ENCODE peak calls at places on chromosomes 13 and 19, in six cellular contexts. One of them, this sample, is unnamed.

GRCh38 chr13:20182231-20182846 is 10.4 kb downstream of the GJB2 start:
- DNase-seq in omental fat pad: no peak
- DNase-seq in PC-3: peak; percentile 86
- DNase-seq in posterior cingulate gyrus: peak; percentile 52
- DNase-seq in GM23248: peak; percentile 83
- DNase-seq in stimulated activated naive CD4-positive, alpha-beta T cell: peak; percentile 8
- DNase-seq in this sample: peak; percentile 58

GRCh38 chr19:35344511-35345031 is 3.1 kb upstream of the FFAR1 start:
- DNase-seq in GM23248: no peak
- DNase-seq in omental fat pad: peak; percentile 5
- DNase-seq in stimulated activated naive CD4-positive, alpha-beta T cell: no peak
- DNase-seq in PC-3: no peak
- DNase-seq in posterior cingulate gyrus: peak; percentile 7
- DNase-seq in this sample: no peak

GRCh38 chr13:101700598-101700997 is 248.1 kb downstream of the ITGBL1 start:
- DNase-seq in stimulated activated naive CD4-positive, alpha-beta T cell: no peak
- DNase-seq in PC-3: no peak
- DNase-seq in omental fat pad: no peak
- DNase-seq in posterior cingulate gyrus: no peak
- DNase-seq in GM23248: peak; percentile 45
- DNase-seq in this sample: no peak

GRCh38 chr19:45315304-45315703 is 7.4 kb downstream of the CKM start:
- DNase-seq in GM23248: no peak
- DNase-seq in omental fat pad: no peak
- DNase-seq in posterior cingulate gyrus: no peak
- DNase-seq in PC-3: no peak
- DNase-seq in stimulated activated naive CD4-positive, alpha-beta T cell: no peak
- DNase-seq in this sample: no peak

GRCh38 chr19:20367811-20368294 is 197.7 kb downstream of the ZNF737 start:
- DNase-seq in stimulated activated naive CD4-positive, alpha-beta T cell: no peak
- DNase-seq in GM23248: no peak
- DNase-seq in posterior cingulate gyrus: no peak
- DNase-seq in PC-3: no peak
- DNase-seq in omental fat pad: no peak
- DNase-seq in this sample: no peak

GRCh38 chr19:18996351-18996750 is 37.0 kb downstream of the SUGP2 start:
- DNase-seq in PC-3: no peak
- DNase-seq in GM23248: no peak
- DNase-seq in omental fat pad: no peak
- DNase-seq in posterior cingulate gyrus: no peak
- DNase-seq in stimulated activated naive CD4-positive, alpha-beta T cell: no peak
- DNase-seq in this sample: no peak

GRCh38 chr13:48505597-48506091 is 27.2 kb downstream of the RCBTB2 start:
- DNase-seq in posterior cingulate gyrus: no peak
- DNase-seq in PC-3: no peak
- DNase-seq in stimulated activated naive CD4-positive, alpha-beta T cell: peak; percentile 14
- DNase-seq in GM23248: peak; percentile 19
- DNase-seq in omental fat pad: no peak
- DNase-seq in this sample: peak; percentile 80

GRCh38 chr19:40697007-40697406 is 6.6 kb upstream of the NUMBL start:
- DNase-seq in stimulated activated naive CD4-positive, alpha-beta T cell: no peak
- DNase-seq in omental fat pad: no peak
- DNase-seq in posterior cingulate gyrus: no peak
- DNase-seq in GM23248: no peak
- DNase-seq in PC-3: no peak
- DNase-seq in this sample: no peak

GRCh38 chr13:108573455-108573854 is 56.0 kb upstream of the MYO16 start:
- DNase-seq in stimulated activated naive CD4-positive, alpha-beta T cell: no peak
- DNase-seq in omental fat pad: no peak
- DNase-seq in posterior cingulate gyrus: no peak
- DNase-seq in PC-3: no peak
- DNase-seq in GM23248: no peak
- DNase-seq in this sample: no peak

GRCh38 chr13:51590966-51591627 is 6.8 kb downstream of the WDFY2 start:
- DNase-seq in PC-3: peak; percentile 68
- DNase-seq in stimulated activated naive CD4-positive, alpha-beta T cell: no peak
- DNase-seq in GM23248: peak; percentile 96
- DNase-seq in posterior cingulate gyrus: no peak
- DNase-seq in omental fat pad: no peak
- DNase-seq in this sample: no peak

GRCh38 chr19:16095071-16095571 is 16.6 kb upstream of the RAB8A start:
- DNase-seq in stimulated activated naive CD4-positive, alpha-beta T cell: no peak
- DNase-seq in omental fat pad: no peak
- DNase-seq in GM23248: no peak
- DNase-seq in posterior cingulate gyrus: no peak
- DNase-seq in PC-3: no peak
- DNase-seq in this sample: peak; percentile 64

GRCh38 chr19:30174357-30174645 is 197.9 kb upstream of the ZNF536 start:
- DNase-seq in stimulated activated naive CD4-positive, alpha-beta T cell: no peak
- DNase-seq in omental fat pad: no peak
- DNase-seq in PC-3: no peak
- DNase-seq in posterior cingulate gyrus: no peak
- DNase-seq in GM23248: no peak
- DNase-seq in this sample: no peak

GRCh38 chr19:36488816-36489138 is 584 bp downstream of the ZNF566 start:
- DNase-seq in stimulated activated naive CD4-positive, alpha-beta T cell: no peak
- DNase-seq in omental fat pad: no peak
- DNase-seq in posterior cingulate gyrus: no peak
- DNase-seq in PC-3: peak; percentile 12
- DNase-seq in GM23248: no peak
- DNase-seq in this sample: no peak

GRCh38 chr13:86476656-86477055 is 677.4 kb upstream of the SLITRK6 start:
- DNase-seq in posterior cingulate gyrus: no peak
- DNase-seq in PC-3: no peak
- DNase-seq in stimulated activated naive CD4-positive, alpha-beta T cell: no peak
- DNase-seq in GM23248: no peak
- DNase-seq in omental fat pad: no peak
- DNase-seq in this sample: no peak

GRCh38 chr13:109182777-109183465 is 553.5 kb downstream of the MYO16 start:
- DNase-seq in omental fat pad: no peak
- DNase-seq in GM23248: peak; percentile 28
- DNase-seq in stimulated activated naive CD4-positive, alpha-beta T cell: no peak
- DNase-seq in PC-3: no peak
- DNase-seq in posterior cingulate gyrus: no peak
- DNase-seq in this sample: no peak

GRCh38 chr13:98048263-98048662 is 94.6 kb upstream of the FARP1 start:
- DNase-seq in PC-3: no peak
- DNase-seq in GM23248: no peak
- DNase-seq in posterior cingulate gyrus: no peak
- DNase-seq in stimulated activated naive CD4-positive, alpha-beta T cell: no peak
- DNase-seq in omental fat pad: no peak
- DNase-seq in this sample: no peak

GRCh38 chr13:27960362-27961226 is 8.5 kb downstream of the CDX2 start:
- DNase-seq in PC-3: peak; percentile 78
- DNase-seq in stimulated activated naive CD4-positive, alpha-beta T cell: no peak
- DNase-seq in GM23248: peak; percentile 55
- DNase-seq in posterior cingulate gyrus: peak; percentile 34
- DNase-seq in omental fat pad: no peak
- DNase-seq in this sample: no peak

GRCh38 chr19:44777715-44778347 is at the start of gene CBLC:
- DNase-seq in PC-3: peak; percentile 88
- DNase-seq in omental fat pad: no peak
- DNase-seq in stimulated activated naive CD4-positive, alpha-beta T cell: no peak
- DNase-seq in GM23248: peak; percentile 8
- DNase-seq in posterior cingulate gyrus: no peak
- DNase-seq in this sample: no peak

GRCh38 chr13:27026396-27026795 is 145.2 kb downstream of the USP12 start:
- DNase-seq in PC-3: no peak
- DNase-seq in posterior cingulate gyrus: no peak
- DNase-seq in GM23248: no peak
- DNase-seq in stimulated activated naive CD4-positive, alpha-beta T cell: no peak
- DNase-seq in omental fat pad: no peak
- DNase-seq in this sample: no peak

GRCh38 chr13:45731455-45731854 is 29.3 kb downstream of the CBY2 start:
- DNase-seq in posterior cingulate gyrus: no peak
- DNase-seq in stimulated activated naive CD4-positive, alpha-beta T cell: no peak
- DNase-seq in omental fat pad: no peak
- DNase-seq in PC-3: no peak
- DNase-seq in GM23248: no peak
- DNase-seq in this sample: no peak

GRCh38 chr19:34336781-34337271 is 28.2 kb upstream of the GPI start:
- DNase-seq in omental fat pad: no peak
- DNase-seq in posterior cingulate gyrus: no peak
- DNase-seq in PC-3: peak; percentile 32
- DNase-seq in stimulated activated naive CD4-positive, alpha-beta T cell: no peak
- DNase-seq in GM23248: peak; percentile 70
- DNase-seq in this sample: peak; percentile 15

GRCh38 chr19:55702131-55702627 is 27.2 kb downstream of the EPN1 start:
- DNase-seq in GM23248: no peak
- DNase-seq in stimulated activated naive CD4-positive, alpha-beta T cell: no peak
- DNase-seq in posterior cingulate gyrus: no peak
- DNase-seq in omental fat pad: no peak
- DNase-seq in PC-3: no peak
- DNase-seq in this sample: no peak

GRCh38 chr19:19381007-19381926 is 24.2 kb upstream of the GATAD2A start:
- DNase-seq in GM23248: no peak
- DNase-seq in stimulated activated naive CD4-positive, alpha-beta T cell: no peak
- DNase-seq in omental fat pad: no peak
- DNase-seq in PC-3: peak; percentile 26
- DNase-seq in posterior cingulate gyrus: no peak
- DNase-seq in this sample: no peak

GRCh38 chr13:113655358-113656014 is 2.5 kb downstream of the ATP4B start:
- DNase-seq in posterior cingulate gyrus: no peak
- DNase-seq in GM23248: no peak
- DNase-seq in omental fat pad: no peak
- DNase-seq in PC-3: no peak
- DNase-seq in stimulated activated naive CD4-positive, alpha-beta T cell: no peak
- DNase-seq in this sample: no peak

GRCh38 chr19:33472696-33473624 is 48.6 kb downstream of the PEPD start:
- DNase-seq in GM23248: peak; percentile 98
- DNase-seq in omental fat pad: no peak
- DNase-seq in posterior cingulate gyrus: no peak
- DNase-seq in stimulated activated naive CD4-positive, alpha-beta T cell: no peak
- DNase-seq in PC-3: peak; percentile 85
- DNase-seq in this sample: no peak

GRCh38 chr19:4183967-4184717 is 1.7 kb downstream of the ANKRD24 start:
- DNase-seq in posterior cingulate gyrus: peak; percentile 13
- DNase-seq in stimulated activated naive CD4-positive, alpha-beta T cell: no peak
- DNase-seq in GM23248: peak; percentile 21
- DNase-seq in omental fat pad: no peak
- DNase-seq in PC-3: no peak
- DNase-seq in this sample: no peak

GRCh38 chr19:55516878-55517620 is 19.9 kb downstream of the SBK2 start:
- DNase-seq in omental fat pad: peak; percentile 82
- DNase-seq in PC-3: peak; percentile 97
- DNase-seq in stimulated activated naive CD4-positive, alpha-beta T cell: peak; percentile 83
- DNase-seq in GM23248: peak; percentile 94
- DNase-seq in posterior cingulate gyrus: peak; percentile 95
- DNase-seq in this sample: peak; percentile 88

GRCh38 chr13:113305208-113305607 is 8.2 kb downstream of the LAMP1 start:
- DNase-seq in posterior cingulate gyrus: no peak
- DNase-seq in omental fat pad: no peak
- DNase-seq in PC-3: no peak
- DNase-seq in GM23248: peak; percentile 77
- DNase-seq in stimulated activated naive CD4-positive, alpha-beta T cell: no peak
- DNase-seq in this sample: no peak

GRCh38 chr13:76791290-76791664 is 94.9 kb downstream of the KCTD12 start:
- DNase-seq in omental fat pad: no peak
- DNase-seq in PC-3: no peak
- DNase-seq in posterior cingulate gyrus: no peak
- DNase-seq in stimulated activated naive CD4-positive, alpha-beta T cell: no peak
- DNase-seq in GM23248: peak; percentile 10
- DNase-seq in this sample: no peak

This sample was measured in naive thymus-derived CD8-positive, alpha-beta T cell.